ENCODE peak calls at places on chromosomes 5 and 9, in four cellular contexts. P is H1, A is GM12878, B is HepG2. S is an unnamed sample.

GRCh38 chr9:28001096-28001495 is 427.8 kb upstream of the C9orf72 start:
- DNase-seq in P (peak; percentile 7), A (no peak), B (no peak), S (no peak)

GRCh38 chr5:118076490-118076889 is 911.9 kb downstream of the DTWD2 start:
- DNase-seq in P (no peak), A (no peak), B (no peak), S (no peak)

GRCh38 chr5:71893451-71893850 is 174.4 kb downstream of the CARTPT start:
- DNase-seq in P (no peak), A (no peak), B (no peak), S (no peak)

GRCh38 chr9:75197521-75197920 is 109.2 kb downstream of the OSTF1 start:
- DNase-seq in P (no peak), A (no peak), B (no peak), S (no peak)

GRCh38 chr9:133122935-133123611 is 2.0 kb upstream of the RALGDS start:
- DNase-seq in P (no peak), A (no peak), B (no peak), S (no peak)

GRCh38 chr5:64680289-64680688 is 10.0 kb upstream of the SHISAL2B start:
- DNase-seq in P (no peak), A (no peak), B (peak; percentile 6), S (no peak)

GRCh38 chr5:171863928-171864327 is 78.3 kb downstream of the SMIM23 start:
- DNase-seq in P (no peak), A (no peak), B (no peak), S (no peak)

GRCh38 chr9:129482521-129483466 is 138.1 kb downstream of the C9orf50 start:
- DNase-seq in P (no peak), A (no peak), B (no peak), S (peak; percentile 69)

GRCh38 chr5:146877783-146878470 is 630 bp downstream of the PPP2R2B start:
- DNase-seq in P (no peak), A (no peak), B (no peak), S (no peak)

GRCh38 chr9:137266589-137267453 is 10.7 kb upstream of the TOR4A start:
- DNase-seq in P (no peak), A (no peak), B (no peak), S (no peak)
- TF ChIP-seq SP1 in P (no peak), A (no peak), B (no peak), S (no peak)

DNA sequence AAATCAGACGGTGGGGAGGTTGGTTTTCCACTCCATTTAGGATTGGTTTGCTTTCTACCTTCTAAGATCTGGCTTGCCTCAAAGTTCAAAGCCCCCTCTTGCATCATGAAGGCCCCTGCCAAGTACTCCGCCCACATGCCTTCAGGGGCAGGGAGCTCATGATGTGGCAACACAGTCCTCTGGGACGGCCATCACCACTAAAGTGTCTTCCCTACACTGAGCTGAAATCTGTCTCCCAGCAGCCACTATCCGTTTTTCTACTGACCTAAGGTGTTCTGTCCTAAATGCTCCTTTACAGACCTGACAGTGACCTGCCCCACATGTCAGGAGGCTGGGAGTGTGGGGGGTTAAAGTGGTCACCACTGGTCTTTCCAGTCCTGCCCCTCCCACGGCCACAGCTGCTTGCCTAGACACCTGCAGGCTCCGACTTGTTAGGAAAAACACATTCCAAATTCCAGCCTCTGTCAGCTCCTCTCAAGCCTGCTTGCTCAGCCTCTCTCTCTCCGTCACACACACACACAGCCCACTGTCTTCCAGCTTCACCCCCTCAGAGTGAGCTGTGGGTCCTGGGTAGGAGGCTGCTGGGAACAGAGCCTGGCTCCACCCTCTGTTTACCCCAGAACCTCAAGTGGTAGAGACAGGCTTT is 44.9 kb downstream of the SHB start:
- DNase-seq in P (no peak), A (no peak), B (peak; percentile 91), S (no peak)
- TF ChIP-seq SUZ12 in P (no peak), A (no peak), B (no peak), S (no peak)

GRCh38 chr9:88535226-88535931 is 401 bp downstream of the NXNL2 start:
- DNase-seq in P (no peak), A (no peak), B (no peak), S (peak; percentile 40)

GRCh38 chr9:88532320-88532719 is 2.7 kb upstream of the NXNL2 start:
- DNase-seq in P (peak; percentile 70), A (no peak), B (no peak), S (peak; percentile 53)

GRCh38 chr9:88535932-88536324 is 950 bp downstream of the NXNL2 start:
- DNase-seq in P (no peak), A (no peak), B (no peak), S (no peak)

GRCh38 chr9:88533951-88534455 is 975 bp upstream of the NXNL2 start:
- DNase-seq in P (no peak), A (no peak), B (no peak), S (peak; percentile 21)

DNA sequence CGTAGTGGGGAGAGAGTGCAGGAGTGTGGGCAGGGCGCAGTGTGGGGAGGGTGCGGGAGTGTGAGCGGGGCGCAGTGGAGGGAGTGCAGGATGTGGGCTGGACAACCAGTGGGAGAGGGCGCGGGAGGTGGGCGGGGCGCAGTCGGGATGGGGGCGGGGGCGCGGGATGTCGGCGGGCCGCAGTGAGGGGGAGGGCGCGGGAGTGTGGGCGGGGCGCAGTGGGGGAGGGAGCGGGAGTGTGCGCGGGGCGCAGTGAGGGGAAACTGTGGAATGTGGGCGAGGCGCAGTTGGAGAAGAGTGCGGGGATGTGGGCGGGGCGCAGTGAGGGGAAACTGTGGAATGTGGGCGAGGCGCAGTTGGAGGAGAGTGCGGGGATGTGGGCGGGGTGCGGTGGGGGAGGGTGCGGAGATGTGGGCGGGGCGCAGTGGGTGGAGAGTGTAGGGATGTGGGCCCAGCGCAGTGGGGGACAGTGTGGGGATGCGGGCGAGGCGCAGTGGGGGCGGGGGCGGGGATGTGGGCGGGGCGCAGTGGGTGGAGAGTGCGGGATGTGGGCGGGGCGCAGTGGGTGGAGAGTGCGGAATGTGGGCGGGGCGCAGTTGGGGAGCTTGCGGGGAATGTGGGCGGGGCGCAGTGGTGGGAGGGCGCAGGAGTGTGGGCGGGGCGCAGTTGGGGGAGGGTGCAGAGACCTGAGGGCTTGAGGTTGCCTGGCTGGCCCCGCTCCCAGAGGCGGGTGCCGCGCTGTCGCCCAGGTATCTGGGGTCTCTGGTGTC is at the start of gene NXNL2:
- DNase-seq in P (no peak), A (no peak), B (no peak), S (peak; percentile 88)
- TF ChIP-seq SP1 in P (peak; percentile 58), A (no peak), B (no peak), S (no peak)

GRCh38 chr5:176820937-176821336 is 10.6 kb downstream of the UNC5A start:
- DNase-seq in P (no peak), A (no peak), B (no peak), S (no peak)
- TF ChIP-seq SUZ12 in P (no peak), A (no peak), B (no peak), S (no peak)

GRCh38 chr5:149094996-149095395 is 32.1 kb upstream of the SH3TC2 start:
- DNase-seq in P (no peak), A (no peak), B (no peak), S (no peak)
- TF ChIP-seq SP1 in P (no peak), A (no peak), B (no peak), S (no peak)